ENCODE peak calls at places on chromosomes 1 and 21, in ten cellular contexts. W is mucosa of descending colon, C is prostate gland, S is kidney epithelial cell, H is glutamatergic neuron, Q is body of pancreas, Z is endothelial cell, U is progenitor cell of endocrine pancreas, J is HFFc6, G is adrenal gland. F is an unnamed sample.
A peak's percentile ranks its signal among the peaks of the same experiment; 100 is the strongest.

GRCh38 chr1:114232691-114233090 is 79.0 kb upstream of the SYT6 start:
- DNase-seq in J (no peak), C (no peak), U (no peak), S (no peak), Z (no peak), Q (no peak), G (no peak), H (no peak), W (no peak), F (no peak)

GRCh38 chr1:152380932-152381331 is 21.1 kb upstream of the FLG2 start:
- DNase-seq in J (no peak), U (no peak), Q (no peak), C (no peak), G (no peak), Z (no peak), W (peak; percentile 41), H (no peak), S (no peak), F (no peak)

GRCh38 chr1:165645654-165646366 is 14.8 kb downstream of the MGST3 start:
- DNase-seq in S (peak; percentile 43), C (no peak), Z (no peak), Q (peak; percentile 31), G (no peak), H (no peak), W (peak; percentile 92), U (no peak), J (no peak), F (no peak)

GRCh38 chr1:232766224-232766890 is 38.9 kb upstream of the MAP10 start:
- DNase-seq in H (no peak), Z (no peak), U (no peak), J (no peak), G (no peak), S (peak; percentile 70), C (no peak), W (no peak), Q (no peak), F (no peak)

GRCh38 chr1:58649555-58649954 is 50.3 kb downstream of the MYSM1 start:
- DNase-seq in G (peak; percentile 21), H (no peak), U (no peak), C (no peak), Q (peak; percentile 49), Z (no peak), J (no peak), W (no peak), S (no peak), F (no peak)

GRCh38 chr1:211378844-211379243 is 52.2 kb downstream of the TRAF5 start:
- DNase-seq in S (peak; percentile 55), Z (no peak), H (no peak), W (no peak), Q (no peak), U (no peak), J (peak; percentile 71), G (peak; percentile 9), C (no peak), F (no peak)

GRCh38 chr1:147924813-147925212 is 3.4 kb upstream of the GPR89B start:
- DNase-seq in H (no peak), Q (no peak), U (no peak), S (no peak), J (no peak), G (no peak), C (no peak), W (no peak), Z (no peak), F (no peak)

GRCh38 chr1:1001631-1002300 is 1.9 kb upstream of the HES4 start:
- DNase-seq in G (peak; percentile 67), U (peak; percentile 84), W (peak; percentile 81), J (peak; percentile 41), S (no peak), C (peak; percentile 74), Z (peak; percentile 92), H (peak; percentile 86), Q (peak; percentile 83), F (peak; percentile 94)

GRCh38 chr21:44931501-44932365 is 8.1 kb upstream of the SLX9 start:
- DNase-seq in U (no peak), G (no peak), S (no peak), Z (no peak), C (no peak), Q (no peak), H (no peak), W (peak; percentile 66), J (no peak), F (peak; percentile 66)

GRCh38 chr21:44933938-44934260 is 5.9 kb upstream of the SLX9 start:
- DNase-seq in Q (no peak), J (no peak), U (no peak), H (no peak), C (no peak), W (no peak), G (no peak), Z (no peak), S (no peak), F (no peak)

GRCh38 chr21:44931137-44931500 is 8.7 kb upstream of the SLX9 start:
- DNase-seq in G (no peak), Q (no peak), U (no peak), W (peak; percentile 88), Z (no peak), J (no peak), H (no peak), C (no peak), S (no peak), F (peak; percentile 81)

GRCh38 chr21:44933199-44933937 is 6.5 kb upstream of the SLX9 start:
- DNase-seq in J (no peak), W (no peak), Z (no peak), S (no peak), G (no peak), Q (no peak), C (no peak), U (no peak), H (no peak), F (no peak)

DNA sequence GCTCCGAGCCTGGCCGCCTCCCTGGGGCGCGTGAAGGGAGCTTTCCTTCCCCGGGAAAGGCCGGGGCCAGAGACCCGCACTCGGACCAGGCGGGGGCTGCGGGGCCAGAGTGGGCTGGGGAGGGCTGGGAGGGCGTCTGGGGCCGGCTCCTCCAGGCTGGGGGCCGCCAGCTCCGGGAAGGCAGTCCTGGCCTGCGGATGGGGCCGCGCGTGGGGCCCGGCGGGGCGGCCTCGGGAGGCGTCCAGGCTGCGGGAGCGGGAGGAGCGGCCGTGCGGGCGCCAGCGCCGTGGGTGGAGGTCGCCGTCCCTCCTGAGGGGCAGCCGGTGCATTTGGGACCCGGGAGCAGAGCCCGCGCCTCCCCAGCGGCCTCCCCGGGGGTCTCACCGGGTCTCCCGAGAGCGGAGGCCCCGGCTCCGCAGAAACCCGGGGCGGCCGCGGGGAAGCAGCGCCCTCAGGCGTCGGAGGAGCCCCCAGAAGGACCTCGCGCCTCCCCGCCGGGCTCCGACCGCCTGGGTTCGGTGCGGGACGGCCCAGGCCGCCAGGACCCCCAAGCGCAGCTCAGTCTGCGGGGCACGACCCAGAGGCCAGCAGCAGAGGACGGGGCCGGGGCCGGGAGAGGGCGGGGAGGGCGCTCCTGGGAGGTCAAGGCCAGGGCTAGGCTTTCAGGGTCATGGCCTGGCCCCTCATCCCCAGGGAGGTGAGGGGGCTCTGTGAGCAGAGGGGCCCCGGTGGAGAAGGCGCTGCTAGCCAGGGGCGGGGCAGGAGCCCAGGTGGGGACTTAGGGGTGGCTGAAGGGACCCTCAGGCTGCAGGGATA is 7.3 kb upstream of the SLX9 start:
- DNase-seq in Z (peak; percentile 66), C (no peak), J (no peak), G (no peak), W (peak; percentile 71), U (no peak), H (no peak), Q (no peak), S (no peak), F (peak; percentile 88)
- TF ChIP-seq CTCF in Z (no peak), C (peak; percentile 71), J (peak; percentile 64), G (peak; percentile 26), W (peak; percentile 27), U (peak; percentile 45), H (no peak), Q (no peak), S (peak; percentile 33), F (peak; percentile 85)

GRCh38 chr1:52264530-52265115 is 101.4 kb downstream of the CC2D1B start:
- DNase-seq in Q (no peak), C (no peak), H (no peak), U (no peak), G (no peak), S (no peak), W (no peak), J (no peak), Z (no peak), F (no peak)
- TF ChIP-seq CTCF in Q (no peak), C (no peak), H (no peak), U (no peak), G (no peak), S (no peak), W (no peak), J (no peak), Z (no peak), F (no peak)

GRCh38 chr1:15157524-15158399 is 4.2 kb downstream of the TMEM51 start:
- DNase-seq in C (no peak), S (no peak), U (no peak), Q (no peak), Z (no peak), G (no peak), J (no peak), H (no peak), W (no peak), F (no peak)

GRCh38 chr1:15158506-15159165 is 5.1 kb downstream of the TMEM51 start:
- DNase-seq in Z (no peak), U (no peak), J (peak; percentile 78), S (peak; percentile 69), G (peak; percentile 79), W (no peak), C (no peak), Q (no peak), H (no peak), F (no peak)

GRCh38 chr1:15155191-15155590 is 1.6 kb downstream of the TMEM51 start:
- DNase-seq in W (no peak), Z (no peak), G (no peak), Q (no peak), H (no peak), S (no peak), U (no peak), C (no peak), J (no peak), F (no peak)

GRCh38 chr1:15155760-15156743 is 2.5 kb downstream of the TMEM51 start:
- DNase-seq in G (no peak), J (no peak), Z (no peak), U (no peak), W (no peak), H (peak; percentile 26), C (no peak), Q (peak; percentile 52), S (no peak), F (peak; percentile 55)

DNA sequence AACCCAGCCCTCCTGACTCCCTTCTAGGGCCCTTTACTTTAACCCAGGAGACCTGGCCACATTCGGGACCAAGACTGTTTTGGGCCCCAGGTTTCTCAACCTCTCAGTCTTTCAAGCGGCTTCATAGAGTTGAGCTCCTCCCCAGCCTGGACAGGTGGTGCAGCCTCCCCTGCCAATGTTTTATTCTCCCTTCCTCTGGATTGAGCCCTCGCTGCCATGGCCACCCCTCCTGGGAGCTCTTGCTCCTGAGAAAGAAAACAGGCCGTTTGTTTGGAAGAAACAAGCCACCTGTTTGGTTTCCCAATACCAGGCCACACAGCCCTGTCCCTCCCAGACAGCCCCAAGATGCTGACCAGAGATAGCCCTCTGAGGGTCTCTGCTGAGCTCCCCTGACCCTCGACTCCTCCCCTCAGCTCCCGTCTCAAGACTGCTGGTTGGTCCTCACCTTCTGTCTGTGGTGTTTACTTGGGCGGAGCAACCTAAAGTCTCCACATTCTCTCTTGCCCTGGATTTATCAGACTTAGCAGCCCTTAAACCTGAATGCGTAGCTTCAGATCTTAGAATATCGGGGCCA is 3.3 kb downstream of the TMEM51 start:
- DNase-seq in Q (peak; percentile 68), H (no peak), C (no peak), Z (no peak), J (no peak), S (no peak), G (no peak), U (no peak), W (no peak), F (no peak)
- TF ChIP-seq CTCF in Q (no peak), H (no peak), C (no peak), Z (no peak), J (no peak), S (no peak), G (no peak), U (no peak), W (no peak), F (no peak)

DNA sequence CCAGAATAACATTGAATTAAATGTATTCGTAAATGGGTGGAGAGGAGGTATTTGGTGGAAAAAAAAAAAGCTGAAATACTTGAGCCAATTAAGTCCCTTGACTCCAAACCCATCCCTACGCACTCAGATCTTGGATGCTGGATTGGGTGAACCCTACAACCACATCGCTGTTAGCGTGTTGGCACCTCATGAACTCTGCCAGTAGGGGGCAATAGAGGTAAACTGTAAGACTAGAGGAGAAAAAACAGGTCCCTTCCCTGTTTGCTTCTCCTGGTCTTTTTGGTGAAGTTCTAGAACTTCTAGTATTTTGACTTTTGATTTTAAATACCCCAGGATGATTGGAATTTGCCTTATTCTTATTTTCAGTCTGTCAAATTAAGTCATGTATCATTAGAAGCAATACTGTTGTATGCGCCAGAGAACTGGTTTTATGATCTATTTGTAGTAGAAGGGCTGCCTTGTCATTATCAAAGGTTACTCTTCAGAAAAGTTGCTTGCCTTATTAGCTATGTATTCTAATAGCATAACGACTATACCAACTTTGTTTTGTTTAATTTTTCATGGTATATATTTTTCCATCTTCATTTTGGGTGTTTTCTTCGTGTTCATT is 1.9 kb upstream of the OR13G1 start:
- DNase-seq in C (peak; percentile 8), U (peak; percentile 35), S (peak; percentile 5), Q (peak; percentile 36), G (peak; percentile 13), W (no peak), Z (peak; percentile 63), H (peak; percentile 68), J (peak; percentile 11), F (peak; percentile 34)
- TF ChIP-seq CTCF in C (peak; percentile 29), U (peak; percentile 88), S (peak; percentile 79), Q (peak; percentile 44), G (peak; percentile 53), W (peak; percentile 37), Z (peak; percentile 85), H (peak; percentile 87), J (peak; percentile 80), F (peak; percentile 85)